ENCODE peak calls at places on chromosomes 12 and 14, in four cellular contexts. One of them, this sample, is unnamed.

GRCh38 chr12:25323774-25324086 is 73.0 kb upstream of the KRAS start:
- DNase-seq in NCI-H1092: no peak
- DNase-seq in HEK293T: no peak
- DNase-seq in naive B cell: no peak
- DNase-seq in this sample: no peak

GRCh38 chr12:6662602-6662905 is 365 bp downstream of the ING4 start:
- DNase-seq in NCI-H1092: peak; percentile 32
- DNase-seq in naive B cell: no peak
- DNase-seq in HEK293T: peak; percentile 65
- DNase-seq in this sample: no peak

GRCh38 chr14:101705733-101706508 is 55.6 kb upstream of the PPP2R5C start:
- DNase-seq in NCI-H1092: no peak
- DNase-seq in naive B cell: peak; percentile 52
- DNase-seq in HEK293T: no peak
- DNase-seq in this sample: no peak

GRCh38 chr12:69490920-69491643 is 20.9 kb downstream of the FRS2 start:
- DNase-seq in NCI-H1092: no peak
- DNase-seq in naive B cell: no peak
- DNase-seq in HEK293T: no peak
- DNase-seq in this sample: no peak

GRCh38 chr12:26032719-26033241 is 74.3 kb downstream of the RASSF8 start:
- DNase-seq in naive B cell: no peak
- DNase-seq in NCI-H1092: no peak
- DNase-seq in HEK293T: no peak
- DNase-seq in this sample: no peak

GRCh38 chr14:68878908-68879307 is 86.0 kb upstream of the ZFP36L1 start:
- DNase-seq in HEK293T: no peak
- DNase-seq in NCI-H1092: no peak
- DNase-seq in naive B cell: no peak
- DNase-seq in this sample: no peak

GRCh38 chr12:89162704-89163261 is 189.5 kb downstream of the DUSP6 start:
- DNase-seq in naive B cell: peak; percentile 58
- DNase-seq in NCI-H1092: no peak
- DNase-seq in HEK293T: no peak
- DNase-seq in this sample: no peak

GRCh38 chr12:104643921-104644669 is 187.3 kb downstream of the CHST11 start:
- DNase-seq in naive B cell: peak; percentile 28
- DNase-seq in NCI-H1092: peak; percentile 73
- DNase-seq in HEK293T: no peak
- DNase-seq in this sample: peak; percentile 96

GRCh38 chr12:388012-388411 is 1.1 kb downstream of the KDM5A start:
- DNase-seq in HEK293T: no peak
- DNase-seq in NCI-H1092: no peak
- DNase-seq in naive B cell: no peak
- DNase-seq in this sample: no peak

GRCh38 chr14:36069535-36069900 is 107.0 kb downstream of the PTCSC3 start:
- DNase-seq in NCI-H1092: peak; percentile 61
- DNase-seq in naive B cell: no peak
- DNase-seq in HEK293T: peak; percentile 73
- DNase-seq in this sample: peak; percentile 100

GRCh38 chr12:90205165-90205564 is 496.5 kb upstream of the ATP2B1 start:
- DNase-seq in NCI-H1092: no peak
- DNase-seq in HEK293T: no peak
- DNase-seq in naive B cell: no peak
- DNase-seq in this sample: no peak

GRCh38 chr12:4767181-4767580 is 47.0 kb downstream of the GALNT8 start:
- DNase-seq in naive B cell: no peak
- DNase-seq in NCI-H1092: no peak
- DNase-seq in HEK293T: no peak
- DNase-seq in this sample: no peak

GRCh38 chr12:114834621-114835020 is 150.6 kb upstream of the TBX3 start:
- DNase-seq in HEK293T: no peak
- DNase-seq in NCI-H1092: no peak
- DNase-seq in naive B cell: no peak
- DNase-seq in this sample: no peak

GRCh38 chr12:2677142-2677880 is 117.5 kb upstream of the FKBP4 start:
- DNase-seq in HEK293T: no peak
- DNase-seq in naive B cell: no peak
- DNase-seq in NCI-H1092: no peak
- DNase-seq in this sample: no peak

GRCh38 chr12:25959069-25959961 is 833 bp downstream of the RASSF8 start:
- DNase-seq in HEK293T: peak; percentile 37
- DNase-seq in NCI-H1092: no peak
- DNase-seq in naive B cell: no peak
- DNase-seq in this sample: no peak

GRCh38 chr12:112768278-112768677 is 23.3 kb upstream of the RPH3A start:
- DNase-seq in NCI-H1092: no peak
- DNase-seq in HEK293T: no peak
- DNase-seq in naive B cell: no peak
- DNase-seq in this sample: no peak

GRCh38 chr14:105885561-105886320 is 359.4 kb downstream of the TMEM121 start:
- DNase-seq in NCI-H1092: no peak
- DNase-seq in naive B cell: no peak
- DNase-seq in HEK293T: no peak
- DNase-seq in this sample: no peak

This sample was measured in DMS79 treated with DMSO at 0.1 percent for 48 hours.